ENCODE peak calls at places on chromosomes 16 and 17, in four cellular contexts. N, B, J and K are unnamed samples.

GRCh38 chr17:80512233-80512632 is 32.4 kb upstream of the RPTOR start:
- DNase-seq in B (no peak), J (no peak), N (no peak), K (no peak)

GRCh38 chr17:59754547-59754946 is 47.1 kb downstream of the VMP1 start:
- DNase-seq in N (no peak), J (peak), B (no peak), K (peak)

GRCh38 chr16:57245472-57246113 is 534 bp downstream of the ARL2BP start:
- DNase-seq in B (no peak), N (peak), J (no peak), K (peak)

GRCh38 chr17:50272711-50273653 is 1.3 kb upstream of the TMEM92 start:
- DNase-seq in N (peak), J (no peak), B (no peak), K (peak)

GRCh38 chr17:48605409-48605864 is 651 bp upstream of the HOXB6 start:
- DNase-seq in J (no peak), N (no peak), B (no peak), K (peak)

GRCh38 chr17:16322636-16323035 is 30.6 kb downstream of the CENPV start:
- DNase-seq in J (no peak), N (no peak), B (no peak), K (no peak)

GRCh38 chr17:18197535-18198194 is 14.0 kb downstream of the ALKBH5 start:
- DNase-seq in B (no peak), N (no peak), J (no peak), K (no peak)

GRCh38 chr17:68184816-68185436 is 62.9 kb upstream of the AMZ2 start:
- DNase-seq in B (no peak), N (no peak), J (no peak), K (no peak)

GRCh38 chr16:11964761-11965539 is at the start of gene TNFRSF17:
- DNase-seq in B (peak), J (no peak), N (no peak), K (no peak)

GRCh38 chr16:14298374-14299122 is 227.4 kb downstream of the MRTFB start:
- DNase-seq in J (no peak), N (no peak), B (no peak), K (no peak)

GRCh38 chr17:43840814-43841213 is 6.2 kb upstream of the CD300LG start:
- DNase-seq in N (no peak), B (no peak), J (peak), K (peak)

GRCh38 chr16:87764600-87765472 is 950 bp downstream of the KLHDC4 start:
- DNase-seq in N (no peak), J (no peak), B (no peak), K (no peak)

GRCh38 chr16:57956924-57957323 is 14.0 kb downstream of the CNGB1 start:
- DNase-seq in N (no peak), B (no peak), J (no peak), K (no peak)

GRCh38 chr17:6927290-6927844 is 68.5 kb upstream of the ALOX12 start:
- DNase-seq in B (no peak), J (no peak), N (no peak), K (no peak)

GRCh38 chr17:55770220-55770870 is 19.5 kb downstream of the PCTP start:
- DNase-seq in J (peak), B (no peak), N (no peak), K (peak)

GRCh38 chr16:50711862-50712567 is 18.6 kb downstream of the NOD2 start:
- DNase-seq in B (no peak), J (no peak), N (no peak), K (no peak)

GRCh38 chr17:48429156-48429555 is 858 bp downstream of the SKAP1 start:
- DNase-seq in B (no peak), J (no peak), N (no peak), K (no peak)

GRCh38 chr17:57565119-57565635 is 179.9 kb downstream of the CCDC182 start:
- DNase-seq in N (no peak), B (no peak), J (no peak), K (no peak)

GRCh38 chr16:70635356-70636016 is 10.9 kb upstream of the IL34 start:
- DNase-seq in J (no peak), N (no peak), B (no peak), K (no peak)

GRCh38 chr17:44198721-44199552 is 747 bp downstream of the ATXN7L3 start:
- DNase-seq in N (peak), B (no peak), J (no peak), K (peak)

GRCh38 chr17:9021158-9021984 is at the start of gene NTN1:
- DNase-seq in B (no peak), N (peak), J (no peak), K (peak)

GRCh38 chr16:17346774-17347569 is 123.8 kb downstream of the XYLT1 start:
- DNase-seq in N (no peak), B (peak), J (no peak), K (no peak)

GRCh38 chr17:14736631-14737030 is 435.8 kb downstream of the HS3ST3B1 start:
- DNase-seq in N (no peak), B (no peak), J (no peak), K (no peak)

GRCh38 chr17:21278304-21279197 is 6.0 kb upstream of the MAP2K3 start:
- DNase-seq in B (no peak), N (no peak), J (no peak), K (no peak)

GRCh38 chr16:24721830-24722238 is 7.6 kb upstream of the TNRC6A start:
- DNase-seq in B (no peak), J (no peak), N (no peak), K (no peak)

GRCh38 chr16:82229800-82230619 is 60.0 kb upstream of the MPHOSPH6 start:
- DNase-seq in J (peak), B (peak), N (peak), K (peak)

DNA sequence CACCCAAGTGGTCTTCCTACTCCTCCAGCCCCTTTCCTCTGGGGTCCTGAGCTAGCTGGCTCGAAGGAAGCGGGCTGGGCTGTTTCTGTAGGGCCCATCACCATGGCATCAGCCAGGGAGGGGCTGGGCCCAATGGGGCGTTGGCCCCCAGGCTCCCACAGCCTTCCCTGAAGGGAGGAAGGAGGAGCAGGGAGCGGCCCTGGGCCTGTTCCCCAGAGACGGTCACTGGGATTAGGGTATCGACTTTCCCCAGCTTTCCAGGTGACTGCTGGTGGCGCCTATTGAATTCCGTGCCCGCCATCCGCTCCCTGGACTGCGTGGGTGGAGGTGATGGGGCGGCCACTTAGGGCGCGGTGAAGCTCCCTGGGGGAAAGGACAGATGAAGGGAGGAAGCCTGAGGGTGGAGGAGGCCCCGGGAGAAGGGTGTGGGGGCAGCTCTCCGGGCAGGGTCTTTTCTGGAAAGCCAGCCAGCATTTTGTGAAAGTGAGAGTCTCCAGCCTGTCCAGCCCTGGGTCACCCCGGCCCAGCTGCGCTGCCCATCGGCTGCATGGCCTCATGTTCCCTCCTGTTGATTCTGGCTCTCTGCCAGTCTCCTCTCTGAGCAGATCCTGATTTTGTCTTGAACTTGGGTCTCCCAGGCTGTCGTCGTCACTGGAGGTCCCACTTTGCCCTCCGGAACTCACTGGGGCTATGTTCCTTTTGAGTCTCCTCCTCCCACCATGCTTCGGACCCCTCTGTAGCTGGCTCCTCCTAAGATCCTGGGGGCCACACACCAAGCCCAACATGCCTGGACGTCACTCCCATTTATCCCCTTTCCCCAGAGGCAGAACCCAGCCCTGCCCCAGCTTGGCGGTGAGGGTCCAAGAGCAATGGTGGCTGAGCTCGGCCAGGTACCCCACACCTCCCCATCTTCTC is 9.8 kb downstream of the NHERF1 start:
- DNase-seq in N (no peak), J (no peak), B (no peak), K (no peak)
- TF ChIP-seq CBFB in N (no peak), J (peak), B (no peak), K (no peak)

GRCh38 chr16:65619606-65620005 is 497.7 kb upstream of the CDH11 start:
- DNase-seq in J (no peak), B (no peak), N (no peak), K (no peak)
- TF ChIP-seq CBFB in J (no peak), B (no peak), N (no peak), K (no peak)

GRCh38 chr16:69514366-69514765 is 51.4 kb upstream of the NFAT5 start:
- DNase-seq in N (no peak), J (no peak), B (no peak), K (no peak)
- TF ChIP-seq CBFB in N (no peak), J (no peak), B (no peak), K (no peak)

DNA sequence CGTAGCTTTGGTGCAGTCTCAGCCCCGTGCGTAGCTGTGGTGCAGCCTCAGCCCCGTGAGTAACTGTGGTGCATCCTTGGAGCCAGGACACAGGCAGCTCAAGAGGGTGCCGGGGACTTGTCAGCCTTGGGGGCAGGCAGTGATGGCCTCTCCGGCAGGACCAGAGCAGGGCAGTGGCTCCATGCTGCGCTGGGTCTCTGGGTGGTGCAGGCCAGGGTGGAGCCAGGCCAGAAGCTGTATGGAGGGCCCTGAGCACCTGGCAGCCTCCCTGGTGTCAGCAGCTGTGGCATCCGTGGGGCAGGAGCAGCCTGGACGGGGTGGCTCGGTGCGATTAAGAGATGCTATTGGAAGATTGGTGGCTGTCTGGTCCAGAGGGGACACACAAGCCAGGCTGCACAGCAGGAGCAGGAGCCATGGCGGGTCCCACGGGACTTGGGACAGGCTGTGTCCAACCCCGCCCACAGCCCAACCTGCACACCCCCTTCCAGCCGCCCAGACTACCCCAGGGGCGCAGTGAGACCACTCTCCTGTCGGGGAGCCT is 28.3 kb upstream of the CDH15 start:
- DNase-seq in B (no peak), N (no peak), J (no peak), K (no peak)
- TF ChIP-seq CBFB in B (no peak), N (no peak), J (no peak), K (no peak)

GRCh38 chr17:29155235-29155965 is 24.8 kb downstream of the MYO18A start:
- DNase-seq in J (peak), N (no peak), B (no peak), K (peak)
- TF ChIP-seq CBFB in J (no peak), N (no peak), B (no peak), K (no peak)

DNA sequence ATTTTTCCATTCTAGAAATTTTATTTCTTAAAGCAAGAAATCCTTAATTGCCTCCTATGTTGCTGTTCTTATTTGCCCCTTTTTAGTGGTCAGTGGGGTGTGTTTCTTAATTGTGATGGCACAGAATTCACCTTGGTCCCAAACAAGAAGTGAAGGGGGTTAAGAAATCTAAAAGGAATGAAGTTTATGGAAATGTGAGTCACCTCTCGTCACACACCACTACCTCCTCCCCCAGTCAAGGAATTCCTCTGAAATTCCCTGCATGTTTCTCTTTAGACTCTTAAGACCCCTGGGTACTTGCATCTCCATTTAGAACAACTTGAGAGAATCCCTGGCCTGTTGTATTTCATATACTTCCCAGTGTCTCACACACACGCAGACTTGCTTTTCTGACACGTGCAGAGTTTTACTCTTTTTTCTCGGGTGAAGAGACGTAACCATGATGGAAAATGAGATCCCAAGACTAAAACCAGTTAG is 247.4 kb downstream of the PRKCA start:
- DNase-seq in B (no peak), J (no peak), N (no peak), K (no peak)
- TF ChIP-seq CBFB in B (no peak), J (no peak), N (no peak), K (no peak)